ENCODE peak calls at places on chromosomes 3 and 15, in nine cellular contexts. O is IMR-90, E is A549, C is breast epithelium, F is H54, N is adrenal gland, U is H1, Q is thyroid gland, I is GM12891. X is an unnamed sample.

GRCh38 chr15:58903232-58903631 is 30.2 kb downstream of the SLTM start:
- DNase-seq in E (no peak), C (no peak), U (no peak), O (peak), I (no peak), F (no peak), Q (no peak), N (no peak), X (no peak)

GRCh38 chr3:100637197-100637631 is 27.8 kb downstream of the ADGRG7 start:
- DNase-seq in F (no peak), Q (no peak), I (no peak), N (no peak), U (no peak), O (peak), C (no peak), E (no peak), X (no peak)

GRCh38 chr3:14150491-14151230 is 25.8 kb downstream of the TMEM43 start:
- DNase-seq in O (peak), E (no peak), Q (no peak), F (no peak), I (no peak), N (no peak), C (no peak), U (no peak), X (no peak)

GRCh38 chr3:112610121-112610520 is 30.8 kb downstream of the CCDC80 start:
- DNase-seq in F (peak), E (no peak), N (no peak), U (no peak), I (no peak), O (peak), Q (no peak), C (no peak), X (no peak)

GRCh38 chr3:115272036-115272824 is 125.1 kb upstream of the ZBTB20 start:
- DNase-seq in C (no peak), F (no peak), E (no peak), U (no peak), Q (no peak), I (no peak), O (peak), N (peak), X (no peak)

GRCh38 chr3:86948840-86949239 is 42.1 kb downstream of the VGLL3 start:
- DNase-seq in I (no peak), O (peak), N (no peak), F (no peak), C (no peak), Q (no peak), U (no peak), E (no peak), X (no peak)

GRCh38 chr3:136602818-136603217 is 149.4 kb downstream of the STAG1 start:
- DNase-seq in F (no peak), C (no peak), N (no peak), U (no peak), I (no peak), Q (no peak), O (peak), E (no peak), X (no peak)

GRCh38 chr3:173893066-173893465 is 495.5 kb downstream of the NLGN1 start:
- DNase-seq in C (no peak), O (peak), I (no peak), F (no peak), E (no peak), N (no peak), U (no peak), Q (no peak), X (no peak)

GRCh38 chr3:118909751-118910150 is 124.9 kb downstream of the IGSF11 start:
- DNase-seq in Q (no peak), F (no peak), N (no peak), I (no peak), C (no peak), E (no peak), U (no peak), O (no peak), X (no peak)

GRCh38 chr15:39174332-39174731 is 406.5 kb upstream of the THBS1 start:
- DNase-seq in N (no peak), C (no peak), I (no peak), Q (no peak), E (no peak), O (no peak), U (no peak), F (no peak), X (no peak)

GRCh38 chr15:91853968-91854943 is 748 bp downstream of the SLCO3A1 start:
- DNase-seq in U (peak), C (no peak), Q (peak), N (peak), O (no peak), F (peak), I (no peak), E (peak), X (peak)

GRCh38 chr15:99729920-99730319 is 3.3 kb downstream of the LYSMD4 start:
- DNase-seq in F (no peak), I (peak), Q (no peak), N (no peak), U (no peak), C (no peak), E (no peak), O (peak), X (no peak)

GRCh38 chr3:66789584-66790237 is 208.4 kb upstream of the KBTBD8 start:
- DNase-seq in Q (no peak), C (no peak), U (no peak), O (no peak), N (no peak), E (no peak), F (no peak), I (no peak), X (no peak)

GRCh38 chr3:50515565-50516047 is 12.2 kb upstream of the CACNA2D2 start:
- DNase-seq in I (no peak), O (no peak), Q (peak), F (no peak), C (no peak), N (peak), U (peak), E (no peak), X (no peak)

GRCh38 chr15:78540955-78541743 is 905 bp downstream of the PSMA4 start:
- DNase-seq in E (no peak), F (no peak), I (no peak), Q (no peak), U (no peak), O (peak), N (no peak), C (no peak), X (no peak)

GRCh38 chr15:38127306-38127731 is 125.3 kb upstream of the SPRED1 start:
- DNase-seq in F (no peak), N (no peak), U (no peak), E (no peak), O (peak), Q (no peak), C (no peak), I (no peak), X (no peak)

GRCh38 chr3:73729969-73730440 is 105.3 kb upstream of the PDZRN3 start:
- DNase-seq in U (no peak), C (no peak), I (no peak), E (no peak), Q (no peak), O (peak), F (no peak), N (peak), X (no peak)

GRCh38 chr15:78808550-78808949 is 2.7 kb downstream of the ADAMTS7 start:
- DNase-seq in I (peak), E (peak), F (peak), U (no peak), C (no peak), O (peak), Q (no peak), N (no peak), X (no peak)

GRCh38 chr3:76497636-76498035 is 542.3 kb upstream of the ROBO2 start:
- DNase-seq in C (no peak), Q (no peak), U (peak), F (peak), N (no peak), I (no peak), E (no peak), O (peak), X (no peak)

GRCh38 chr3:187227658-187228258 is 30.5 kb downstream of the RTP1 start:
- DNase-seq in F (peak), E (peak), C (no peak), Q (no peak), O (peak), I (no peak), N (no peak), U (no peak), X (no peak)

GRCh38 chr3:175983369-175983768 is 1124.2 kb downstream of the NAALADL2 start:
- DNase-seq in U (no peak), F (no peak), Q (no peak), O (peak), E (no peak), C (no peak), N (no peak), I (no peak), X (no peak)

GRCh38 chr3:83218383-83219200 is 1457.1 kb upstream of the GBE1 start:
- DNase-seq in E (no peak), U (peak), Q (no peak), O (no peak), N (no peak), I (no peak), C (peak), F (no peak), X (no peak)

GRCh38 chr15:41536866-41537265 is 7.2 kb downstream of the RPAP1 start:
- DNase-seq in F (no peak), E (no peak), N (no peak), O (no peak), U (no peak), C (no peak), I (no peak), Q (no peak), X (no peak)

GRCh38 chr15:71485094-71485693 is 325.2 kb upstream of the NR2E3 start:
- DNase-seq in C (no peak), O (no peak), Q (no peak), F (no peak), I (no peak), U (no peak), N (no peak), E (peak), X (no peak)

GRCh38 chr3:60246361-60246760 is 1004.9 kb downstream of the FHIT start:
- DNase-seq in C (no peak), U (no peak), O (no peak), E (no peak), N (no peak), Q (peak), F (no peak), I (no peak), X (no peak)

GRCh38 chr3:70519005-70519404 is 206.6 kb upstream of the MDFIC2 start:
- DNase-seq in F (no peak), N (no peak), U (no peak), Q (no peak), C (no peak), E (no peak), I (no peak), O (no peak), X (no peak)

GRCh38 chr15:43808960-43809678 is 8.7 kb downstream of the HYPK start:
- DNase-seq in Q (no peak), U (no peak), O (no peak), E (no peak), I (no peak), F (no peak), C (no peak), N (no peak), X (no peak)

GRCh38 chr3:52532517-52532837 is 1.2 kb downstream of the NT5DC2 start:
- DNase-seq in U (no peak), O (peak), N (peak), I (peak), Q (no peak), E (no peak), F (peak), C (no peak), X (peak)

DNA sequence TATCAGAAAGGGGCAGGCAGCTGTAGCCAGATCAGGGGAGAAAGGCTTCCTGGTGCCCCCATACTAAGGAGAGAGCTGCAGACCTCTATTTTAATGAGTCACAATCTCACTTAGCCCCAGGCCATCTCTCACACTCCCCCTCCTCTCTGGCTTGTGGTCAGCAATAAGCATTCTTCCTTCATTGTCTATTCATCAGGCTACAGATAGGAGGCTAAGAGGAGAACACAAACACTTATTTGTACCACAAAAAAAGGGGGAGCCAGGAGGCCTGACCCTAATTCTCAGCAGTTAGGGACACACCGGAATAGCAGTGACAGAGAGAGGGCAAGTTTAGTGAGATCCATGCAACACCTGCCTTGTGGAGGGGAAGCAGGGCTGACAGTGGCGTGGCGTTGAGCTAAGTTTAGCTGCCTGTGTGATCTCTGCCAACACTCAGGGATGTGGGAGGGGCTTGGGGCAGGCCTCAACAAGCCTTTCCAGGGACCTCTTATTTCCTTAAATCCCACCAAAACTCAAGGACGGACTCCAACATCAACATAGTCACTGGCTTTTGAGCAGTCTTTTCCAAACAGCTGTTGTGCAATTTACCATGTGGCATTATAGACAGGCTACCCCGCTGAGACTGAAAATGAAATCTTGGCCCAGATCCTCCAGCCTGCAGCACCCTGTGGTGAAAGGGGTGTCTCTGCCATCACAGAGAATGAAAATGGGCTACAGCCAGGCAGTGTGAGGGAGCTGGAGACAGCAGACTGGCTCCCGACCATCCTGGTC is 191.9 kb upstream of the TSC22D2 start:
- DNase-seq in O (peak), U (no peak), N (no peak), I (no peak), Q (peak), E (no peak), C (no peak), F (peak), X (no peak)
- TF ChIP-seq POLR2A in O (no peak), U (no peak), N (no peak), I (no peak), Q (no peak), E (no peak), C (no peak), F (no peak), X (no peak)

GRCh38 chr3:19946291-19946831 is 536 bp upstream of the RAB5A start:
- DNase-seq in I (peak), U (no peak), O (no peak), E (peak), Q (no peak), N (peak), C (no peak), F (no peak), X (no peak)

GRCh38 chr3:19948192-19948591 is 1.3 kb downstream of the RAB5A start:
- DNase-seq in C (no peak), O (no peak), Q (no peak), F (no peak), I (no peak), N (no peak), E (no peak), U (no peak), X (no peak)

GRCh38 chr3:19947549-19948071 is 713 bp downstream of the RAB5A start:
- DNase-seq in C (peak), N (peak), F (peak), U (peak), E (peak), I (peak), Q (peak), O (peak), X (peak)

GRCh38 chr3:19945405-19946290 is 1.2 kb upstream of the RAB5A start:
- DNase-seq in Q (no peak), N (peak), F (no peak), C (no peak), O (no peak), E (no peak), I (no peak), U (no peak), X (peak)

GRCh38 chr3:19946832-19947548 is at the start of gene RAB5A:
- DNase-seq in U (peak), I (peak), Q (peak), O (peak), C (peak), F (peak), N (peak), E (peak), X (peak)
- TF ChIP-seq POLR2A in U (peak), I (peak), Q (peak), O (peak), C (peak), F (peak), N (peak), E (peak), X (no peak)

GRCh38 chr3:9400626-9401025 is 3.2 kb downstream of the SETD5 start:
- DNase-seq in O (no peak), F (no peak), E (no peak), Q (no peak), U (no peak), N (no peak), I (no peak), C (no peak), X (no peak)

GRCh38 chr3:9397911-9398714 is 698 bp downstream of the SETD5 start:
- DNase-seq in C (peak), Q (peak), E (no peak), O (peak), F (no peak), I (no peak), U (peak), N (peak), X (peak)

GRCh38 chr3:9401986-9402385 is 4.6 kb downstream of the SETD5 start:
- DNase-seq in I (no peak), E (no peak), Q (no peak), N (no peak), F (no peak), U (no peak), C (no peak), O (no peak), X (no peak)

GRCh38 chr3:9398715-9399708 is 1.6 kb downstream of the SETD5 start:
- DNase-seq in O (peak), C (no peak), I (no peak), U (no peak), N (peak), E (no peak), Q (no peak), F (no peak), X (no peak)

DNA sequence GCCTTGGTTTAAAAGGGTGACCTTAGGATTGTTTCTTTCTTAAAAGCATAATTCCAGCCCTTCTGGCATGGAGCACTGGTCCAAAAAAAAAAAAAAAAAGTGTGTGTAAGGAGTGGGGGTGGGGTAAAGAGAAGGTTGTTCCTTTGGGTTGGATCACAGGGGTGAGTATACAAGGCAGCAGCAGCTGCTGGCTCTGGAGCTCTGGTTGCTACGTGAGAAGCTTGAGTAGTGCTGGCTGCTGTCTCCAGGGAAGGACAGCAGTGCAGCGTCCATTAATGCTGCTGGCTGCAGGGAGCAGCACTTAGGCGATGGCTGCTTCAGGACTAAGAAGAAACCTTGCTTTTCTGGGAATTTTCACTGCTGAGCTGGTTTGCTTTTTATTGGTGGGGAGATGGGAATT is 2.3 kb downstream of the SETD5 start:
- DNase-seq in O (peak), N (peak), U (no peak), F (peak), E (no peak), Q (peak), I (no peak), C (peak), X (peak)
- TF ChIP-seq POLR2A in O (peak), N (no peak), U (peak), F (no peak), E (no peak), Q (peak), I (no peak), C (no peak), X (no peak)

DNA sequence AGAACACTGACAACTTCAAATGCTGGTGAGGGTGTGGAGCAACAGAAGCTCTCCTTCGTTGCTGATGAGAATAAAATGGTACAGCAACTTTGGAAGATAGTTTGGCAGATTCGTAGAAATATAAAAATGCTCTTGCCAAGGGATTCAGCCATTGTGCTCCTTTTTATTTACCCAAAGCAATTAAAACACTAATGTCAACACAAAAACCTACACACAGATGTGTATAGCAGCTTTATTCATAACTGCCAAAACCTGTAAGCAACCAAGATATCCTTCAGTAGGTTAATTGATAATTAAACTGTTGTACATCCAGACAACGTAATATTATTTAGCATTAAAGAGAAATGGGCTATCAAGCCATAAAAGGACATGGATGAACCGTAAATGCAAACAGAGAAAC is 37.8 kb upstream of the LSAMP start:
- DNase-seq in E (no peak), U (no peak), F (no peak), Q (no peak), N (no peak), I (no peak), C (no peak), O (no peak), X (no peak)
- TF ChIP-seq POLR2A in E (no peak), U (no peak), F (no peak), Q (no peak), N (no peak), I (no peak), C (no peak), O (no peak), X (no peak)

DNA sequence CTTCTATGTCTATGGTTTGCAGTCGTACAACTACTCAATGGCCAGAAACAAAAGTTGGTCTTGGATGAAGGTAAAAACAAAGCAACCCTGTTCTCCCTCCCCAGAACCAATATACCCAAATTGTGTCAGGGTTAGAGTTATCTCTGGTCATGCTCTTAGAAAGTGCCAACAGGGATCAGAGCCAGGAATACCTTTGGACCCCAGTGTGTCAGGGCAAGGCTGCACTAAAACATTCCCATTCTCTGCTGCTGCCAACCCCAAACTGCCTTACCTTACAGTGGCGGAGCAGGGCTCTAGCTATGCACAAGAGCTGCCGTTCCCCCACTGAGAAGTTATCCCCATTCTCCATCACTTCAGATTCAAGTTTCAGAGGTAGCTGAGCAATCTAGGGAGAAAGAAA is 42.4 kb upstream of the PARL start:
- DNase-seq in I (no peak), U (no peak), E (no peak), O (no peak), F (no peak), C (no peak), Q (no peak), N (no peak), X (no peak)
- TF ChIP-seq POLR2A in I (no peak), U (no peak), E (no peak), O (no peak), F (no peak), C (no peak), Q (no peak), N (no peak), X (no peak)

X was measured in lower leg skin.